ENCODE peak calls at places on chromosomes 2 and 18, in seven cellular contexts. One of them, this sample, is unnamed.

GRCh38 chr2:28652217-28652616 is 99.4 kb upstream of the PPP1CB start:
- DNase-seq in spleen: no peak
- DNase-seq in astrocyte of the cerebellum: no peak
- DNase-seq in lung: no peak
- DNase-seq in cardiac fibroblast: peak; percentile 43
- DNase-seq in IMR-90: peak; percentile 78
- DNase-seq in tibial nerve: no peak
- DNase-seq in this sample: no peak

GRCh38 chr2:105796131-105796638 is 51.5 kb downstream of the NCK2 start:
- DNase-seq in spleen: no peak
- DNase-seq in astrocyte of the cerebellum: no peak
- DNase-seq in lung: no peak
- DNase-seq in cardiac fibroblast: no peak
- DNase-seq in IMR-90: no peak
- DNase-seq in tibial nerve: no peak
- DNase-seq in this sample: no peak

GRCh38 chr18:24086082-24086481 is 52.8 kb upstream of the CABYR start:
- DNase-seq in spleen: no peak
- DNase-seq in astrocyte of the cerebellum: no peak
- DNase-seq in lung: no peak
- DNase-seq in cardiac fibroblast: no peak
- DNase-seq in IMR-90: peak; percentile 4
- DNase-seq in tibial nerve: no peak
- DNase-seq in this sample: no peak

GRCh38 chr18:65754121-65754520 is 3.3 kb downstream of the CDH7 start:
- DNase-seq in spleen: no peak
- DNase-seq in astrocyte of the cerebellum: peak; percentile 87
- DNase-seq in lung: no peak
- DNase-seq in cardiac fibroblast: no peak
- DNase-seq in IMR-90: no peak
- DNase-seq in tibial nerve: no peak
- DNase-seq in this sample: no peak

GRCh38 chr18:61989138-61989537 is 96.3 kb upstream of the RNF152 start:
- DNase-seq in spleen: no peak
- DNase-seq in astrocyte of the cerebellum: no peak
- DNase-seq in lung: no peak
- DNase-seq in cardiac fibroblast: no peak
- DNase-seq in IMR-90: no peak
- DNase-seq in tibial nerve: no peak
- DNase-seq in this sample: no peak

GRCh38 chr2:159712194-159712928 is at the start of gene MARCHF7:
- DNase-seq in spleen: peak; percentile 99
- DNase-seq in astrocyte of the cerebellum: peak; percentile 84
- DNase-seq in lung: peak; percentile 98
- DNase-seq in cardiac fibroblast: peak; percentile 97
- DNase-seq in IMR-90: peak; percentile 95
- DNase-seq in tibial nerve: peak; percentile 96
- DNase-seq in this sample: peak; percentile 88

GRCh38 chr2:215479121-215479520 is 43.3 kb upstream of the FN1 start:
- DNase-seq in spleen: no peak
- DNase-seq in astrocyte of the cerebellum: no peak
- DNase-seq in lung: no peak
- DNase-seq in cardiac fibroblast: no peak
- DNase-seq in IMR-90: no peak
- DNase-seq in tibial nerve: no peak
- DNase-seq in this sample: no peak

GRCh38 chr18:58201268-58201667 is 157.2 kb downstream of the NEDD4L start:
- DNase-seq in spleen: no peak
- DNase-seq in astrocyte of the cerebellum: no peak
- DNase-seq in lung: no peak
- DNase-seq in cardiac fibroblast: no peak
- DNase-seq in IMR-90: no peak
- DNase-seq in tibial nerve: no peak
- DNase-seq in this sample: no peak

GRCh38 chr2:46232860-46233259 is 64.3 kb upstream of the EPAS1 start:
- DNase-seq in spleen: peak; percentile 68
- DNase-seq in astrocyte of the cerebellum: no peak
- DNase-seq in lung: no peak
- DNase-seq in cardiac fibroblast: peak; percentile 23
- DNase-seq in IMR-90: no peak
- DNase-seq in tibial nerve: no peak
- DNase-seq in this sample: no peak

GRCh38 chr2:11708106-11708505 is 38.1 kb upstream of the NTSR2 start:
- DNase-seq in spleen: no peak
- DNase-seq in astrocyte of the cerebellum: no peak
- DNase-seq in lung: no peak
- DNase-seq in cardiac fibroblast: no peak
- DNase-seq in IMR-90: no peak
- DNase-seq in tibial nerve: no peak
- DNase-seq in this sample: no peak

GRCh38 chr18:33804258-33804657 is 226.2 kb downstream of the ASXL3 start:
- DNase-seq in spleen: no peak
- DNase-seq in astrocyte of the cerebellum: peak; percentile 80
- DNase-seq in lung: no peak
- DNase-seq in cardiac fibroblast: peak; percentile 48
- DNase-seq in IMR-90: peak; percentile 63
- DNase-seq in tibial nerve: peak; percentile 12
- DNase-seq in this sample: peak; percentile 56

GRCh38 chr2:240731327-240731626 is 39.6 kb downstream of the AQP12A start:
- DNase-seq in spleen: no peak
- DNase-seq in astrocyte of the cerebellum: no peak
- DNase-seq in lung: no peak
- DNase-seq in cardiac fibroblast: peak; percentile 25
- DNase-seq in IMR-90: peak; percentile 1
- DNase-seq in tibial nerve: no peak
- DNase-seq in this sample: no peak

GRCh38 chr2:207341816-207342215 is 176.1 kb upstream of the KLF7 start:
- DNase-seq in spleen: no peak
- DNase-seq in astrocyte of the cerebellum: no peak
- DNase-seq in lung: no peak
- DNase-seq in cardiac fibroblast: no peak
- DNase-seq in IMR-90: no peak
- DNase-seq in tibial nerve: no peak
- DNase-seq in this sample: no peak

GRCh38 chr2:219388127-219388844 is 574 bp upstream of the DNPEP start:
- DNase-seq in spleen: peak; percentile 100
- DNase-seq in astrocyte of the cerebellum: peak; percentile 87
- DNase-seq in lung: peak; percentile 99
- DNase-seq in cardiac fibroblast: peak; percentile 95
- DNase-seq in IMR-90: peak; percentile 95
- DNase-seq in tibial nerve: peak; percentile 96
- DNase-seq in this sample: peak; percentile 92

GRCh38 chr18:50871846-50872245 is 7.1 kb upstream of the ME2 start:
- DNase-seq in spleen: no peak
- DNase-seq in astrocyte of the cerebellum: no peak
- DNase-seq in lung: peak; percentile 38
- DNase-seq in cardiac fibroblast: peak; percentile 29
- DNase-seq in IMR-90: no peak
- DNase-seq in tibial nerve: no peak
- DNase-seq in this sample: no peak

GRCh38 chr2:107738268-107738667 is 88.4 kb upstream of the RGPD4 start:
- DNase-seq in spleen: no peak
- DNase-seq in astrocyte of the cerebellum: no peak
- DNase-seq in lung: no peak
- DNase-seq in cardiac fibroblast: no peak
- DNase-seq in IMR-90: no peak
- DNase-seq in tibial nerve: no peak
- DNase-seq in this sample: no peak

GRCh38 chr2:186480991-186481390 is 5.1 kb upstream of the ZC3H15 start:
- DNase-seq in spleen: no peak
- DNase-seq in astrocyte of the cerebellum: no peak
- DNase-seq in lung: no peak
- DNase-seq in cardiac fibroblast: no peak
- DNase-seq in IMR-90: no peak
- DNase-seq in tibial nerve: no peak
- DNase-seq in this sample: no peak

DNA sequence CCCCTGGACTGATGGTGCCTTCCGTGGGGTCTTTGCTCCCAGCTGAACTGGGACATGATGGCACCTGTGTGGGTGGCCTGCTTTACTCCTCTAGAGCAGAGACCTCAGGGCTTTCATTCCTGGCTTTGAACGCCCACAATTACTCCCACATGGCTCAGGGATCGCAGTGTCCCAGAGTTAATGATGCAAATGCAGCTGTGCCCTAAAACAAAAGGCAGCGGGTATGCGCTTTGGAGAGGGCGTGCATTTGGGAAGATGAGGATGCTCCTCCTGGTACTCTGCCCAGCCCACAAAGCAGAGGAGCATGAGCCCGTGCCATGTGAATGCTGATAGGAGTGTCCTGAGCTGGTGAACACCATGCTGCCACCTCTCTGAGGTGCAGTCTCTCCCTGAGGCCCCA is 173.4 kb downstream of the FHOD3 start:
- DNase-seq in spleen: no peak
- DNase-seq in astrocyte of the cerebellum: no peak
- DNase-seq in lung: no peak
- DNase-seq in cardiac fibroblast: no peak
- DNase-seq in IMR-90: no peak
- DNase-seq in tibial nerve: no peak
- DNase-seq in this sample: no peak
- H3K4me3 ChIP-seq in spleen: no peak overlapping the region
- H3K4me3 ChIP-seq in astrocyte of the cerebellum: no peak overlapping the region
- H3K4me3 ChIP-seq in lung: no peak overlapping the region
- H3K4me3 ChIP-seq in cardiac fibroblast: no peak overlapping the region
- H3K4me3 ChIP-seq in IMR-90: no peak overlapping the region
- H3K4me3 ChIP-seq in tibial nerve: no peak overlapping the region
- H3K4me3 ChIP-seq in this sample: no peak overlapping the region

GRCh38 chr2:238220892-238221521 is 17.5 kb upstream of the ILKAP start:
- DNase-seq in spleen: no peak
- DNase-seq in astrocyte of the cerebellum: no peak
- DNase-seq in lung: no peak
- DNase-seq in cardiac fibroblast: no peak
- DNase-seq in IMR-90: no peak
- DNase-seq in tibial nerve: no peak
- DNase-seq in this sample: no peak
- H3K4me3 ChIP-seq in spleen: no peak overlapping the region
- H3K4me3 ChIP-seq in astrocyte of the cerebellum: no peak overlapping the region
- H3K4me3 ChIP-seq in lung: no peak overlapping the region
- H3K4me3 ChIP-seq in cardiac fibroblast: no peak overlapping the region
- H3K4me3 ChIP-seq in IMR-90: no peak overlapping the region
- H3K4me3 ChIP-seq in tibial nerve: no peak overlapping the region
- H3K4me3 ChIP-seq in this sample: no peak overlapping the region

DNA sequence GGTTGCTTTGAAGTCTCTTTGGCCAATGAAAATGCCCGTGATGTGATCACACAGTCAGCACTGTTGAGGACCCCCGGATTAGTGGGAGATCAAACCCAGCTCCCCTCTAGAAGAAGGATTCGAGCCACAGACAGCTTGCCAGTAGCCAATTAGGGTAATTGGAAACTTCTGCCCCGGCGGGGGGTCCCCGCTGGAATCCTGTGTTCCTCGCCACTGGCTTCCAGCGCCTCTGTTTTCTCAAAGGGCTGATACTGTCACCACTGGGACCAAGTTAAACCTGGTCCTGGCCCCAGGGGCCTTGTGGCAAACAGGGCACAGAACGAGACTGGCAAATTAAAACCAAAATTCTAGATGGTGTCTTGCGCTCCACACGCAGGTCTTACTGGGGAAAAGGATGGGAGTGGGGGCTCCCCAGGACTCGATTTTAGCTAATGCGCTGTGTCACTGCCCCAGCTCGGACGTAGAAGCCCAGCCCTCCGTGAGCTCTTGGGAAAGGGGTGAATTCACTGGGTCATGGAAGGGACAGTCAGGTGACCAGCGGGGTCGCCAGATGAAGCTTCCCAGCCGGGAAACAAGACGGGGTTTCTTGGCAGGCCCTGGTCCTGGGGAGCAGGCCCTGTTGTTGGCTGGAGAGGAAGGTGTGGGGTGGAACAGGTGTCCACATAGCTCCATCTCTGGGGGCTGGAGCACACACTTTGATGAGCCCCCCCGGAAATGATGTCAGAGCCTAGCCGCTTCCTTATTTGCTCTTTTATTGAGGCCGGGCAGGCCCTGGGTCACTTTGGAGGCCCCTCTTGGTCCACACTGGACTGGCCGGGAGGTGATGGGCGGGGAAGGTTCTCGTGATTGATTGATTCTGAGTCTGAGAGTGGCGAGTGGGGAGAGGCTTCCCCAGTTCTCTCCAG is 90.2 kb downstream of the SMAD7 start:
- DNase-seq in spleen: peak; percentile 45
- DNase-seq in astrocyte of the cerebellum: no peak
- DNase-seq in lung: no peak
- DNase-seq in cardiac fibroblast: no peak
- DNase-seq in IMR-90: no peak
- DNase-seq in tibial nerve: no peak
- DNase-seq in this sample: no peak
- H3K4me3 ChIP-seq in spleen: no peak overlapping the region
- H3K4me3 ChIP-seq in astrocyte of the cerebellum: no peak overlapping the region
- H3K4me3 ChIP-seq in lung: no peak overlapping the region
- H3K4me3 ChIP-seq in cardiac fibroblast: no peak overlapping the region
- H3K4me3 ChIP-seq in IMR-90: no peak overlapping the region
- H3K4me3 ChIP-seq in tibial nerve: no peak overlapping the region
- H3K4me3 ChIP-seq in this sample: no peak overlapping the region

GRCh38 chr18:76691800-76692199 is 130.6 kb upstream of the ZNF236 start:
- DNase-seq in spleen: no peak
- DNase-seq in astrocyte of the cerebellum: no peak
- DNase-seq in lung: no peak
- DNase-seq in cardiac fibroblast: peak; percentile 26
- DNase-seq in IMR-90: peak; percentile 22
- DNase-seq in tibial nerve: peak; percentile 17
- DNase-seq in this sample: no peak

GRCh38 chr18:76687271-76688006 is 134.9 kb upstream of the ZNF236 start:
- DNase-seq in spleen: no peak
- DNase-seq in astrocyte of the cerebellum: peak; percentile 27
- DNase-seq in lung: no peak
- DNase-seq in cardiac fibroblast: peak; percentile 36
- DNase-seq in IMR-90: peak; percentile 15
- DNase-seq in tibial nerve: no peak
- DNase-seq in this sample: peak; percentile 19

GRCh38 chr18:76686737-76687231 is 135.6 kb upstream of the ZNF236 start:
- DNase-seq in spleen: no peak
- DNase-seq in astrocyte of the cerebellum: peak; percentile 42
- DNase-seq in lung: peak; percentile 70
- DNase-seq in cardiac fibroblast: peak; percentile 76
- DNase-seq in IMR-90: peak; percentile 57
- DNase-seq in tibial nerve: peak; percentile 73
- DNase-seq in this sample: no peak

GRCh38 chr18:76688724-76689472 is 133.5 kb upstream of the ZNF236 start:
- DNase-seq in spleen: no peak
- DNase-seq in astrocyte of the cerebellum: no peak
- DNase-seq in lung: no peak
- DNase-seq in cardiac fibroblast: no peak
- DNase-seq in IMR-90: no peak
- DNase-seq in tibial nerve: no peak
- DNase-seq in this sample: no peak

DNA sequence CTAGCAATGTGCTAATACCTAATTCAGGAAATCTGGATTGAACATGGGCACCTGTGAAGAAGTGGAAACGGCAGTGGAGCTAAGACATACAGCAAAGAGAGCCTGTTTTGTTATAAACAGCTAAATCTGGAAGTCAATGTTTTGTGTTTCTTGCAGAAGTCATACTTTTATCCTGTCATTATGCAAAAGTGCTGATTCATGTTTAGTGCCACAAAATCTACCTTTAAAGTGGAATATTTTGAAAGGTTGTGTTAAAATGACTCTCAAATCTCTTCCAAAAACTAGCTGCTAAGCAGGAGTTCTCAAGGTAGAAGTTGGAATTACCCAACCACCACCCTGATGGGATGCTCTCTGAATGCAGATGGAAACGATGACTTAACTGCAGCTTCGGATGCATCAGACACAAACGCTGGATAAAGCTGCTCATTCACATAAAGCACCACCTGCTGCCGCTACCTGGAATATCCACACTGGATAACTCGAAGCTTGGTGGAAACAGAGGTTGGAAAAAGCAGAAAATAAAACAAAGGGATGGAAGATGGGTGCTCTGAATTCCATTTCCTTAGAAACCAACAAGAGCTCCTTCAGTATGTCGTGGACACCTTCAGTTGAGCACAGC is 132.6 kb upstream of the ZNF236 start:
- DNase-seq in spleen: no peak
- DNase-seq in astrocyte of the cerebellum: no peak
- DNase-seq in lung: no peak
- DNase-seq in cardiac fibroblast: peak; percentile 9
- DNase-seq in IMR-90: no peak
- DNase-seq in tibial nerve: no peak
- DNase-seq in this sample: no peak
- H3K4me3 ChIP-seq in spleen: no peak overlapping the region
- H3K4me3 ChIP-seq in astrocyte of the cerebellum: no peak overlapping the region
- H3K4me3 ChIP-seq in lung: no peak overlapping the region
- H3K4me3 ChIP-seq in cardiac fibroblast: no peak overlapping the region
- H3K4me3 ChIP-seq in IMR-90: no peak overlapping the region
- H3K4me3 ChIP-seq in tibial nerve: no peak overlapping the region
- H3K4me3 ChIP-seq in this sample: no peak overlapping the region

This sample was measured in skeletal muscle cell.